ENCODE peak calls at places on chromosomes 16 and 17, in five cellular contexts. O is GM12878, Z is HepG2, P is GM23338, B is K562. V is an unnamed sample.

GRCh38 chr17:51585514-51586104 is 325.3 kb downstream of the UTP18 start:
- DNase-seq in Z (peak), B (no peak), P (peak), O (no peak), V (peak)

GRCh38 chr17:55140751-55141150 is 124.0 kb upstream of the HLF start:
- DNase-seq in B (no peak), P (no peak), Z (no peak), O (no peak), V (no peak)

GRCh38 chr17:64259922-64260321 is 3.1 kb downstream of the TEX2 start:
- DNase-seq in B (no peak), P (no peak), Z (no peak), O (no peak), V (no peak)

GRCh38 chr17:4118095-4118743 is 24.6 kb downstream of the ZZEF1 start:
- DNase-seq in Z (no peak), B (no peak), P (no peak), O (no peak), V (no peak)

GRCh38 chr17:45413498-45413923 is 19.2 kb downstream of the ARHGAP27 start:
- DNase-seq in O (no peak), Z (peak), B (no peak), P (no peak), V (no peak)

GRCh38 chr16:46743232-46743719 is 4.9 kb downstream of the MYLK3 start:
- DNase-seq in O (no peak), B (peak), P (peak), Z (peak), V (no peak)

GRCh38 chr16:2527784-2528100 is 3.5 kb downstream of the CEMP1 start:
- DNase-seq in B (no peak), P (no peak), Z (no peak), O (no peak), V (no peak)

GRCh38 chr17:1398900-1399299 is 1.1 kb downstream of the YWHAE start:
- DNase-seq in Z (no peak), B (no peak), O (no peak), P (no peak), V (peak)

GRCh38 chr17:64107517-64108235 is 22.3 kb downstream of the ERN1 start:
- DNase-seq in B (no peak), O (no peak), P (no peak), Z (peak), V (no peak)

GRCh38 chr16:89185062-89185751 is 13.7 kb downstream of the CDH15 start:
- DNase-seq in Z (no peak), B (peak), O (no peak), P (peak), V (no peak)

GRCh38 chr16:289395-289997 is 6.5 kb downstream of the PDIA2 start:
- DNase-seq in O (no peak), Z (no peak), P (no peak), B (no peak), V (no peak)

GRCh38 chr16:22847690-22848089 is 33.7 kb downstream of the HS3ST2 start:
- DNase-seq in O (no peak), B (no peak), P (no peak), Z (no peak), V (no peak)

GRCh38 chr17:3944485-3945388 is 19.5 kb downstream of the ATP2A3 start:
- DNase-seq in B (peak), P (peak), O (no peak), Z (no peak), V (no peak)

GRCh38 chr17:82302991-82303943 is 14.1 kb downstream of the CD7 start:
- DNase-seq in O (no peak), Z (no peak), P (no peak), B (no peak), V (no peak)

GRCh38 chr16:2529961-2530628 is 1.1 kb downstream of the CEMP1 start:
- DNase-seq in O (no peak), Z (no peak), P (no peak), B (no peak), V (no peak)

GRCh38 chr17:40373324-40373723 is 8.8 kb upstream of the GJD3 start:
- DNase-seq in P (no peak), O (no peak), B (no peak), Z (no peak), V (no peak)

GRCh38 chr16:89290887-89291286 is 73.4 kb downstream of the ZNF778 start:
- DNase-seq in P (peak), B (no peak), Z (no peak), O (no peak), V (no peak)

DNA sequence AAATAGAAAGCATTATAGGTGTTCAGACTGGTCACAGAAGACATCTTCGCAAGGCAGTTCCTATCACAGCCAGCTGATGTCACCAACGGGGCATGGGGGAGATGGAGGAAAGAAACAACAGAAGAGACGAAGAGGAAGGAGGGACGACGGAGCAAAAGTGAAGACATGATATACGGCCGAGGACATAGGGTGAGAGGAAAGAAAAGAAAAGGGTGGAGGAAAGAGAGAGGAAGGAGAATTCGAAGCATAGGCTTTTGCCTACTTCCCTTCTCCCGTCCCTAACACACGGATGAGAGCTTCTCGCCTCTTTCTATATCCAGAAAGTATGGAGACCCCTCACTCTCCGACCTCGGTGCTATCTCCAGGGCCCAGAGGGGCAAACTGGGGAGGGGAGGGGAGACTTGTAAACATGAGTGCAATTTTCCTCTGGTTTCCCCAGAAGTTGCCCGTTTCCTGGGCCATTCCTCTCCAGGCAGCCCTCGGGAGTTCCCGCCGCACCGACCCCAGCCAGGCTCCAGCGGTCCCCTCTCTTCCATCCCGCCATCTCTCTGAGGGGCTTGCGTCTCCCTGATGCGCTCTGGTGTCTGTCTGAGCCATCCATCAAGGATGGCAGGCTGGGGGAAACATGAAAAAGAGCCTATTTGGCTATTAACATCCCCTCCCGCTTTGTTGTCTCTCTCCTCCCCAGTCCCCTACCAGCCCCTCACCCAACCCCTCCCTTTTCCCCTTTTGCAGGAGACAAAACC is 26.0 kb downstream of the COPZ2 start:
- DNase-seq in O (no peak), P (peak), Z (peak), B (peak), V (peak)
- TF ChIP-seq JUNB in O (no peak), P (no peak), Z (no peak), B (no peak), V (no peak)

DNA sequence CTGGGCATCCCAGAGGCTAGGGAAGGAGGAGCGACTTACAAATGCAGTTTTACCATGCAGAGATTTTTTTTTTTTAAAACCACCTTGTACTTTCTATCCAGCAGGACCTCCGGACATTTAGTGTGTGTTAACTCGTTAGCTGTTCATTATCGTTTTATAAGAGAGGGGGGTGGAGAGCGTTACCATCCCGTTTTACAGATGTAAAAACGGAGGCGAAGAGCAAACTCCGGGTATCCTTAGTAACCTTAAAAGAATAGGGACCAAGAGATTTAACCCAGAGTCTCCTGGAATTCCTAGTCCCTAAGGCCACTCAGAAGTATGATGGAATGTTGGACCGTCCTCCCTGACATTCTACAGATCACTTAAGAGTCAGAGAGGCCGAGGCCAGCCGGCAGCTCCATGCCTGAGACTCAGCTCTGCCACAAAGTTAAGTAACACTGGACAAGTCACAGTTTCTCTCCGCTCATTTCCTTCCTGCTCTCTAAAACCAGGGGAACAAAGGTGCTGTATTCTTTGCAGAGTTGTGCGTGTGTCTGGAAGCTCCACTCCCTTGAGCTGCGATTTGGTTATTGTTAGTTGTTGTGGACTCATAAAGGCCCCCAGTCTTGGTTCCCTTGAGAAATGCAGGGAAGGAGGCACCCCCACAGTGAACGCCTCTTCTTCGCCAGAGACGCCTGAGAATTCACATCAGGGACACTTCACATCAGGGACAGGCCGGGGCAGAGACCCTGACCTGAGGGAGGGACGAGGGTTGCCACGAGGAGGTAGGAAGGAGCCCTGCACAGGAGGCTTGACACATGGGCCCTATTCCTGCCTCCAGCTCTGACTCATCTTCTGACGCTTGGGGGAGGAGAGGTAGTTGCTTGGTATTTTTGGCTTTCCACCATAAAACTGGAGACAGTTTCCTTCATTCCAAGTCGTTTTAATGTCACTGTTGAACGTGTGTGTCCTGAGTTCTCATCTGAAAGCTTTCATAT is 1.2 kb downstream of the DUSP14 start:
- DNase-seq in O (no peak), Z (peak), B (peak), P (peak), V (peak)
- TF ChIP-seq JUNB in O (no peak), Z (no peak), B (no peak), P (no peak), V (no peak)

DNA sequence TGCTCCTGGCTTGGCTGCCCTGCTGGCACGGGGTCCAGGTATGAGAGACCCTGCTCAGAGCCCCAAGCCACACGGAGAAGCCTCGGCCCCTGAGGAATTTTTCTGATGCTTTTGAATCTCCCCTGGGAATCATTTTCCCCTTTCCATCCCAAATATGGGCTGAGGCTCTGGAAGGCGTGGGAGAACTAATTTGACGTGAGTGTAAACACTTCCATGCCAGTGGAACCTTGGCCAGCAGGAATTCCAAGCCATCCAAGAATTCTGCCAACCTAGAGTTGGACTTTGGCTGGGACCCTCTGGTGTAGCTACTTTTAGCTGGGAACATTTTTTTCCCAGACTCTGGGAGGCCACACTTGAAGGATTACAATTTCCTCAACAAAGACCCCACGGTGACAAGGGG is 49.4 kb upstream of the NKD1 start:
- DNase-seq in P (no peak), O (no peak), Z (no peak), B (no peak), V (no peak)
- TF ChIP-seq JUNB in P (no peak), O (no peak), Z (no peak), B (no peak), V (no peak)

GRCh38 chr16:24544640-24545039 is 5.3 kb downstream of the RBBP6 start:
- DNase-seq in P (no peak), O (no peak), Z (no peak), B (no peak), V (no peak)
- TF ChIP-seq JUNB in P (no peak), O (no peak), Z (no peak), B (no peak), V (no peak)

GRCh38 chr17:76515291-76515949 is 14.2 kb upstream of the RHBDF2 start:
- DNase-seq in P (no peak), Z (no peak), O (peak), B (no peak), V (no peak)

GRCh38 chr17:76511562-76512365 is 10.5 kb upstream of the RHBDF2 start:
- DNase-seq in Z (no peak), P (no peak), B (no peak), O (no peak), V (no peak)

GRCh38 chr17:76512366-76513305 is 11.4 kb upstream of the RHBDF2 start:
- DNase-seq in B (no peak), O (no peak), Z (no peak), P (no peak), V (no peak)

GRCh38 chr17:76517638-76518038 is 16.4 kb upstream of the RHBDF2 start:
- DNase-seq in Z (peak), O (no peak), B (no peak), P (no peak), V (no peak)

DNA sequence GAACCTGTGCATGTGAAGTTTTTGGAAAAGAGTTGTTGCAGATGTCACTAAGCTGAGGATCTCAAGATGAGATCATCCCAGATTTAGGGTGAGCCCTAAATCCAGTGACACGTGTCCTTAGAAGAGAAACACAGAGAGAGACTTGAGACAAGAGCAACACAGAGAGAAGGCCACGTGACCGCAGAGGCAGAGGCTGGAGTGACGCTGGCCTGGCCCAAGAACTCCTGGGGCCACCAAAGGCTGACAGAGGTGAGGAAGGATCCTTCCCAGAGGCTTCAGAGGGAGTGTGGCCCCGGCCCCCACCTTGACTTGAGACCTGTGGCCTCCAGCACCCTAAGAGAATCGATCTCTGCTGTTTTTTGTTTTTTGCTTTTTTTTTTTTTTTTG is 12.1 kb upstream of the RHBDF2 start:
- DNase-seq in O (no peak), Z (no peak), P (no peak), B (no peak), V (no peak)
- TF ChIP-seq JUNB in O (no peak), Z (no peak), P (no peak), B (no peak), V (no peak)

DNA sequence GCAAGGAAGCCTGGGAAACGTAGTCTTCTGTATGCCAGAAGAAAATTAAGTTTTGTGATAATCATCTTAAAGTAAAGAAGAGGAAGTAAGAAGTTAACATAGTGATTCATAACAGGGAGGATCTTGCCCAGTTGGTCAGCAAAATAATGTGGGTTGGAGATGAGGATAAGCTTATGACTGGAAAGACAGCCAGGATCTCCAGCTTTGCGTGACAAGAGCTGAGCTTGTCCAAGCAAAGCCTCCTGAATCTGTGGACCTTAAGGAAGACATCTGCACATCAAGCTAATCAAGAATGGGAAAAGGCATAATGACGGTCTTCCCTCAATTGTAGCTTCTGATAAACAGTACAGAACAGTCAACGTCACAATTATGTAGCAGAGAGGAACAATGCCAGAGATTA is 744.7 kb upstream of the GOT2 start:
- DNase-seq in O (no peak), B (no peak), P (no peak), Z (no peak), V (no peak)
- TF ChIP-seq JUNB in O (no peak), B (no peak), P (no peak), Z (no peak), V (no peak)

GRCh38 chr16:55035037-55035436 is 104.4 kb downstream of the IRX5 start:
- DNase-seq in Z (peak), O (no peak), P (peak), B (peak), V (peak)
- TF ChIP-seq JUNB in Z (no peak), O (no peak), P (no peak), B (no peak), V (no peak)

V was measured in A549.